ENCODE peak calls at places on chromosomes 4 and X, in six cellular contexts. E, I, J, Z, V and L are unnamed samples.

GRCh38 chr4:2288051-2288541 is 26.2 kb upstream of the MXD4 start:
- DNase-seq in Z (no peak), J (no peak), I (no peak), V (no peak), E (peak; percentile 1), L (peak; percentile 50)

GRCh38 chr4:82360298-82361177 is 13.3 kb downstream of the HNRNPD start:
- DNase-seq in I (no peak), J (no peak), Z (no peak), E (no peak), V (peak; percentile 40), L (no peak)

GRCh38 chr4:12956026-12956425 is 528.1 kb downstream of the RAB28 start:
- DNase-seq in E (no peak), J (no peak), Z (no peak), I (no peak), V (no peak), L (no peak)

GRCh38 chr4:19905006-19905405 is 346.7 kb upstream of the SLIT2 start:
- DNase-seq in V (no peak), J (no peak), I (no peak), E (no peak), Z (no peak), L (no peak)

GRCh38 chr4:56937262-56937661 is 29.6 kb downstream of the REST start:
- DNase-seq in V (peak; percentile 98), I (no peak), J (no peak), Z (no peak), E (no peak), L (no peak)

GRCh38 chrX:81874807-81875206 is 672.9 kb downstream of the SH3BGRL start:
- DNase-seq in Z (no peak), J (no peak), E (no peak), V (no peak), I (no peak), L (no peak)

GRCh38 chr4:5874811-5875465 is 17.9 kb downstream of the CRMP1 start:
- DNase-seq in Z (no peak), J (no peak), I (no peak), V (peak; percentile 56), E (no peak), L (no peak)

GRCh38 chr4:186166852-186167512 is 24.4 kb upstream of the CYP4V2 start:
- DNase-seq in Z (no peak), I (no peak), V (no peak), E (no peak), J (no peak), L (no peak)

GRCh38 chrX:37825225-37825842 is 22.0 kb downstream of the DYNLT3 start:
- DNase-seq in J (peak; percentile 44), I (no peak), V (peak; percentile 61), E (peak; percentile 36), Z (no peak), L (no peak)

GRCh38 chr4:55398966-55399365 is 3.2 kb downstream of the TMEM165 start:
- DNase-seq in V (no peak), E (no peak), Z (no peak), I (no peak), J (no peak), L (no peak)

GRCh38 chrX:110224926-110225617 is 92.8 kb downstream of the AMMECR1 start:
- DNase-seq in E (no peak), V (no peak), Z (no peak), I (no peak), J (no peak), L (no peak)

GRCh38 chr4:8477676-8478075 is 37.1 kb downstream of the TRMT44 start:
- DNase-seq in I (no peak), E (no peak), J (no peak), V (no peak), Z (no peak), L (no peak)

GRCh38 chrX:65985922-65986588 is 53.8 kb downstream of the VSIG4 start:
- DNase-seq in I (no peak), Z (no peak), V (peak; percentile 80), E (peak; percentile 9), J (peak; percentile 37), L (no peak)

GRCh38 chrX:55489315-55490009 is at the start of gene USP51:
- DNase-seq in J (peak; percentile 34), V (no peak), I (peak; percentile 22), E (peak; percentile 61), Z (peak; percentile 72), L (peak; percentile 73)

GRCh38 chr4:93444860-93445259 is 383.7 kb upstream of the ATOH1 start:
- DNase-seq in E (no peak), J (no peak), Z (no peak), I (no peak), V (no peak), L (no peak)

GRCh38 chr4:10354225-10354624 is 103.0 kb downstream of the ZNF518B start:
- DNase-seq in J (no peak), V (no peak), I (no peak), Z (no peak), E (peak; percentile 89), L (no peak)

GRCh38 chr4:13599159-13599558 is 28.4 kb downstream of the BOD1L1 start:
- DNase-seq in E (peak; percentile 74), V (no peak), Z (no peak), I (no peak), J (no peak), L (no peak)

GRCh38 chr4:122874194-122874593 is 47.6 kb downstream of the FGF2 start:
- DNase-seq in J (no peak), Z (no peak), I (no peak), E (no peak), V (peak; percentile 67), L (no peak)
- H3K4me1 ChIP-seq in J (no peaks in the 10 kb centered on the region), Z (peaks cover 2% of the 10 kb centered on the region), I (no peaks in the 10 kb centered on the region), E (no peaks in the 10 kb centered on the region), V (peaks cover 19% of the 10 kb centered on the region), L (no peaks in the 10 kb centered on the region)

DNA sequence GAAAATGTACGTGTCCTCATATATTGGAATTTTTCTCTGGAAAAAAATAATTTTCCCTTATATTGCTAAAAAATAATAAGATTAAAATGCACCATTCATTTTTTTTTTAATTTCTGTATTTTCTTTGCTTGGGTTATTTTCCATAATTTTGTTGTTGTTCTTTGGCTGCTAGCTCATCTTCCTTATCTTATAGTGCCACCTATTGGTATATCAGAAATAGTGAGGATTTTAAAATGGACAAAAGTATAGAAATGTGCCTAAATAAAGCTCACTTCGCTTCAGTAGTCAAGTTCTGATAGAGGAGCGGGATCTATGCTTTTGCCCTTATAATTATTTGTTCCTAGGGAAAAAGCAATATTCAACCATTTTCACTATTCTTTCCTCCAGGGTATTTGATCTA is 134.8 kb downstream of the NAP1L3 start:
- DNase-seq in J (no peak), E (no peak), I (no peak), V (peak; percentile 25), Z (no peak), L (no peak)
- TF ChIP-seq CTCF in J (no peak), E (no peak), I (no peak), V (peak; percentile 60), Z (peak; percentile 14), L (peak; percentile 17)

GRCh38 chr4:11628093-11628725 is 199.5 kb upstream of the HS3ST1 start:
- DNase-seq in I (no peak), J (no peak), Z (no peak), V (peak; percentile 58), E (no peak), L (no peak)
- H3K4me1 ChIP-seq in I (no peaks in the 10 kb centered on the region), J (no peaks in the 10 kb centered on the region), Z (no peaks in the 10 kb centered on the region), V (peaks cover 82% of the 10 kb centered on the region), E (no peaks in the 10 kb centered on the region), L (no peaks in the 10 kb centered on the region)

GRCh38 chr4:110344165-110344564 is 131.8 kb upstream of the ENPEP start:
- DNase-seq in I (no peak), E (no peak), V (peak; percentile 52), Z (no peak), J (no peak), L (no peak)
- TF ChIP-seq CTCF in I (peak; percentile 24), E (no peak), V (peak; percentile 60), Z (no peak), J (no peak), L (no peak)

GRCh38 chr4:173518419-173519102 is 11.5 kb downstream of the HAND2 start:
- DNase-seq in J (no peak), E (no peak), V (no peak), I (peak; percentile 28), Z (no peak), L (no peak)
- H3K4me1 ChIP-seq in J (peaks cover 18% of the 10 kb centered on the region), E (peaks cover 39% of the 10 kb centered on the region), V (no peaks in the 10 kb centered on the region), I (peaks cover 9% of the 10 kb centered on the region), Z (peaks cover 8% of the 10 kb centered on the region), L (peaks cover 13% of the 10 kb centered on the region)

GRCh38 chr4:184648220-184649025 is 824 bp downstream of the CASP3 start:
- DNase-seq in J (peak; percentile 48), Z (peak; percentile 60), E (peak; percentile 66), I (peak; percentile 78), V (peak; percentile 35), L (peak; percentile 87)
- TF ChIP-seq CTCF in J (no peak), Z (no peak), E (no peak), I (no peak), V (no peak), L (no peak)

GRCh38 chr4:169136330-169136729 is 126.3 kb upstream of the CBR4 start:
- DNase-seq in J (no peak), V (no peak), I (no peak), Z (no peak), E (peak; percentile 45), L (no peak)

GRCh38 chr4:169139013-169139412 is 129.0 kb upstream of the CBR4 start:
- DNase-seq in J (no peak), I (no peak), V (no peak), E (no peak), Z (no peak), L (no peak)

GRCh38 chr4:169135776-169136175 is 125.7 kb upstream of the CBR4 start:
- DNase-seq in Z (no peak), J (no peak), I (no peak), V (no peak), E (no peak), L (no peak)

GRCh38 chr4:169136796-169137554 is 126.9 kb upstream of the CBR4 start:
- DNase-seq in Z (no peak), J (no peak), E (no peak), I (no peak), V (no peak), L (no peak)

GRCh38 chr4:169137555-169137920 is 127.5 kb upstream of the CBR4 start:
- DNase-seq in I (no peak), Z (no peak), E (no peak), J (no peak), V (no peak), L (no peak)
- H3K4me1 ChIP-seq in I (peaks cover 31% of the 10 kb centered on the region), Z (no peaks in the 10 kb centered on the region), E (peaks cover 54% of the 10 kb centered on the region), J (no peaks in the 10 kb centered on the region), V (peaks cover 3% of the 10 kb centered on the region), L (no peaks in the 10 kb centered on the region)

GRCh38 chrX:131741103-131741581 is 197.3 kb downstream of the OR13H1 start:
- DNase-seq in Z (peak; percentile 87), V (no peak), E (no peak), J (no peak), I (no peak), L (no peak)
- TF ChIP-seq CTCF in Z (peak; percentile 13), V (no peak), E (no peak), J (no peak), I (peak; percentile 40), L (no peak)